ENCODE peak calls at places on chromosomes 12 and 14, in four cellular contexts. N, F, E and J are unnamed samples.

GRCh38 chr14:84272290-84272721 is 1257.6 kb upstream of the FLRT2 start:
- DNase-seq in N (no peak), F (no peak), E (no peak), J (no peak)

GRCh38 chr12:121238086-121238485 is 28.2 kb downstream of the P2RX4 start:
- DNase-seq in N (no peak), F (no peak), E (no peak), J (no peak)

GRCh38 chr14:100294213-100294962 is 11.9 kb downstream of the SLC25A29 start:
- DNase-seq in N (no peak), F (no peak), E (no peak), J (no peak)

GRCh38 chr14:100779691-100780080 is 46.2 kb upstream of the MEG3 start:
- DNase-seq in N (no peak), F (no peak), E (no peak), J (no peak)

GRCh38 chr14:89276424-89276975 is 140.5 kb downstream of the FOXN3 start:
- DNase-seq in N (no peak), F (no peak), E (no peak), J (no peak)

GRCh38 chr12:25458047-25458552 is 95.0 kb downstream of the LMNTD1 start:
- DNase-seq in N (no peak), F (no peak), E (no peak), J (no peak)

GRCh38 chr12:127632431-127632830 is 634.5 kb upstream of the TMEM132C start:
- DNase-seq in N (no peak), F (no peak), E (no peak), J (no peak)

GRCh38 chr12:11059784-11060183 is 2.3 kb downstream of the TAS2R46 start:
- DNase-seq in N (no peak), F (no peak), E (no peak), J (no peak)

GRCh38 chr12:64621257-64621942 is 11.1 kb downstream of the RASSF3 start:
- DNase-seq in N (no peak), F (no peak), E (no peak), J (no peak)

GRCh38 chr12:109951751-109952150 is 44.4 kb downstream of the GIT2 start:
- DNase-seq in N (no peak), F (peak), E (no peak), J (no peak)

GRCh38 chr12:5170894-5171293 is 127.2 kb downstream of the KCNA5 start:
- DNase-seq in N (no peak), F (no peak), E (no peak), J (no peak)

GRCh38 chr14:58738189-58738836 is 100.6 kb downstream of the DACT1 start:
- DNase-seq in N (no peak), F (no peak), E (no peak), J (no peak)

GRCh38 chr12:100733817-100734593 is 60.6 kb upstream of the ANO4 start:
- DNase-seq in N (no peak), F (no peak), E (no peak), J (no peak)

GRCh38 chr14:90569606-90570462 is 173.0 kb downstream of the CALM1 start:
- DNase-seq in N (no peak), F (no peak), E (no peak), J (no peak)

GRCh38 chr12:93682846-93683261 is 5.7 kb downstream of the CRADD start:
- DNase-seq in N (no peak), F (peak), E (no peak), J (no peak)

GRCh38 chr12:66932126-66932525 is 253.2 kb upstream of the GRIP1 start:
- DNase-seq in N (no peak), F (no peak), E (no peak), J (no peak)

GRCh38 chr12:77847665-77848431 is 17.2 kb downstream of the NAV3 start:
- DNase-seq in N (no peak), F (no peak), E (peak), J (no peak)

GRCh38 chr12:104056419-104056972 is 6.5 kb upstream of the GLT8D2 start:
- DNase-seq in N (no peak), F (no peak), E (no peak), J (no peak)

GRCh38 chr14:104349950-104350349 is 211.6 kb downstream of the KIF26A start:
- DNase-seq in N (no peak), F (no peak), E (no peak), J (no peak)

GRCh38 chr12:82832091-82832490 is 145.4 kb downstream of the TMTC2 start:
- DNase-seq in N (no peak), F (no peak), E (no peak), J (no peak)

GRCh38 chr14:37170993-37171392 is 1.4 kb downstream of the SLC25A21 start:
- DNase-seq in N (no peak), F (no peak), E (no peak), J (no peak)

GRCh38 chr14:36293824-36294223 is 26.6 kb downstream of the MBIP start:
- DNase-seq in N (no peak), F (no peak), E (no peak), J (no peak)

GRCh38 chr12:110896559-110896958 is 23.8 kb downstream of the MYL2 start:
- DNase-seq in N (no peak), F (no peak), E (peak), J (no peak)

GRCh38 chr14:28157887-28158791 is 608.4 kb upstream of the FOXG1 start:
- DNase-seq in N (peak), F (no peak), E (no peak), J (no peak)

GRCh38 chr14:105366386-105367074 is 31.8 kb upstream of the TEX22 start:
- DNase-seq in N (peak), F (no peak), E (no peak), J (no peak)

DNA sequence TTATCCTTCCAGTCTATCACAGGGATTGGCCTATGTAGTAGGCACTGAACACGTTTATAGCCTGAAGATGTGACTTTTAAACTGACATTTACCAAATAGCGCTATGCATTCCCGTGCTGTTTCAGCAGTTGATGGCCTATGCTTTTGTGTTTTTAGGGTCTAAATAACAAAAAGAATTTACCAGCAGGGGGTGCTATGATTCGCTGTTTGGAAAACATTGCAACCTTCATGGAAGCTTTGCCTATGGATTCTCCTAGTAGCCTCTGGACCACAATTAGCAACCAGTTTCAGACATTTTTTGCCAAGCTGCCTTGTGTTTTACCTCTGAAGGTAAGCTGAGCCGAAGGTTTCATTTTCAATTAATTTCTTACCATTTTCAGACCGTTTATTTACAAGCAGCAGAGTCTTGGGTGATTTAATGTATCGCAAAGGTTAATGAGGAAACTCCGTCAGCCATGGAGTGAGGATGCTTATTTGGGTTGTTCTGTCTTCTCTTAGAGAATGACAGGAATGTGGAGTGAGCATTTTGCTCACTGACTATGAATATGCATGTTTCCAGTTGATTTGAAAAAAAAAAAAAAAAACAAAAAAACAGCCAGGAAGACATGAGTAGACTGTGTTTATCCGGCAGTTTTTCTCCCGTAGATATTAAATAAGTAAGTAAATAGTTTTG is 133.1 kb downstream of the PRIMA1 start:
- DNase-seq in N (no peak), F (peak), E (peak), J (no peak)
- TF ChIP-seq CTCF in N (peak), F (peak), E (peak), J (peak)

GRCh38 chr12:56510786-56511185 is 10.8 kb upstream of the RBMS2 start:
- DNase-seq in N (peak), F (no peak), E (no peak), J (no peak)
- H3K4me3 ChIP-seq in N (no peak), F (no peak), E (no peak), J (no peak)

DNA sequence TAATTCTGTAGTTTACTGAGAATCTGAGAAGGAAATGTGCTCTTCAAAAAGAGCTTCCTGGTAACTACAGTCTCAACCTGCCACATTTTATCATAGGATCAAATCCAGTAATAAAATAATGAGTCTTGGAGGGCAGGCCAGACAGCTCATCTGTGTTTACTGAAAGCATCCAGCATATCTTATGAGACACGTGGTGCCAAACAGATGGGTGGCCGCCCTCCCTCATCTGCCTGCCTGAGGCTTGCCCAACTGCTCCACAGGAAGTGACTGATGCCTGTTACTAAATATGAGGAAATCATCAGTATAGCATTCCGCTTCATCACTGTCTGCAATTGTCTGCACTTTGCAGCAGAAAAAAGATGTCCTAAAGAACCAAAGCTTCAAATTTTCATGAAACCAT is 13.5 kb downstream of the DHRS7 start:
- DNase-seq in N (peak), F (peak), E (peak), J (peak)
- H3K27ac ChIP-seq in N (peak), F (no peak), E (peak), J (peak)

GRCh38 chr14:74507085-74507484 is 13.5 kb downstream of the ISCA2 start:
- DNase-seq in N (no peak), F (no peak), E (no peak), J (no peak)

GRCh38 chr14:74507796-74508195 is 14.2 kb downstream of the ISCA2 start:
- DNase-seq in N (no peak), F (no peak), E (no peak), J (no peak)

GRCh38 chr14:74508844-74509428 is 15.4 kb downstream of the ISCA2 start:
- DNase-seq in N (no peak), F (no peak), E (no peak), J (no peak)

GRCh38 chr14:74509587-74510210 is 16.1 kb downstream of the ISCA2 start:
- DNase-seq in N (no peak), F (no peak), E (no peak), J (no peak)

DNA sequence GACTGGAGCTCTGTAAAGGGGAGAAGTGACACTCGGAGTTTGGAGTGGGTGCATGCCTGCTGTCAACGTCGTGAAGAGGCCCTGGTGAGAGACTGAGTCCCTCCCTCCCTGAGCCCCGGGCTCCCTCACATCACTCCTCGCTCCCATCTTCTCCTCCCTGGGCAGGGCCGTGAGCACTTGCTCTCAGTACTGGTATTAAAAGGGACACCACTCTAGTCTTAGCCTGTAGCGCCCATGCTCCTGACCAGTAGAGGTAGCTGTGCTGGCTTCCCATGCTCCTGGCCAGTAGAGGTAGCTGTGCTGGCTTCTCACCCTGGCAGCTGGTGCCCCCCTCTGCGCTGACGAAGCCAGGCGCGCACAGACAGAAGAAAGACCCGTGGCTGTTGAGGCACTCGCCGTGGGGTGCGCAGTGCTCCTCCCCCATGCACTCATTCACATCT is 14.7 kb downstream of the ISCA2 start:
- DNase-seq in N (peak), F (no peak), E (no peak), J (no peak)
- TF ChIP-seq CTCF in N (no peak), F (no peak), E (no peak), J (no peak)

GRCh38 chr12:114688256-114688845 is 4.4 kb upstream of the TBX3 start:
- DNase-seq in N (no peak), F (no peak), E (no peak), J (no peak)
- H3K4me3 ChIP-seq in N (no peak), F (no peak), E (peak), J (no peak)